ENCODE peak calls at places on chromosomes 5 and 9, in four cellular contexts. M, U, F and X are unnamed samples.
A peak's percentile ranks its signal among the peaks of the same experiment; 100 is the strongest.

GRCh38 chr5:177545487-177546261 is 8.7 kb downstream of the FAM193B start:
- DNase-seq in M (no peak), U (no peak), F (peak; percentile 92), X (no peak)

GRCh38 chr9:98331536-98332259 is 76.2 kb upstream of the TBC1D2 start:
- DNase-seq in M (no peak), U (no peak), F (no peak), X (no peak)

GRCh38 chr9:112249277-112249676 is 74.2 kb upstream of the SUSD1 start:
- DNase-seq in M (no peak), U (no peak), F (no peak), X (no peak)

GRCh38 chr5:39892708-39893107 is 467.9 kb upstream of the DAB2 start:
- DNase-seq in M (no peak), U (no peak), F (no peak), X (no peak)

GRCh38 chr9:129576546-129577543 is 44.1 kb downstream of the C9orf50 start:
- DNase-seq in M (no peak), U (no peak), F (no peak), X (no peak)

GRCh38 chr5:158514353-158514960 is 585.3 kb downstream of the EBF1 start:
- DNase-seq in M (no peak), U (no peak), F (no peak), X (no peak)

GRCh38 chr9:21770877-21771560 is 31.4 kb upstream of the MTAP start:
- DNase-seq in M (no peak), U (no peak), F (no peak), X (no peak)

GRCh38 chr9:113523421-113524141 is 60.1 kb downstream of the RGS3 start:
- DNase-seq in M (peak; percentile 20), U (no peak), F (peak; percentile 86), X (no peak)

GRCh38 chr5:158154226-158155005 is 295.5 kb upstream of the CLINT1 start:
- DNase-seq in M (no peak), U (no peak), F (peak; percentile 73), X (no peak)

GRCh38 chr5:120388016-120388781 is 75.9 kb upstream of the PRR16 start:
- DNase-seq in M (no peak), U (no peak), F (no peak), X (no peak)

GRCh38 chr9:89687216-89687615 is 82.4 kb downstream of the GADD45G start:
- DNase-seq in M (no peak), U (no peak), F (no peak), X (no peak)

GRCh38 chr9:136962701-136963248 is 10.7 kb downstream of the LCN12 start:
- DNase-seq in M (no peak), U (no peak), F (no peak), X (no peak)